ENCODE peak calls at places on chromosome 6, in seven cellular contexts. D, R, H, U, I, W and Y are unnamed samples.

GRCh38 chr6:150667977-150668716 is 68.5 kb downstream of the PLEKHG1 start:
- DNase-seq in D (peak; percentile 81), R (no peak), H (peak; percentile 30), U (peak; percentile 98), I (peak; percentile 29), W (peak; percentile 96), Y (peak; percentile 96)

GRCh38 chr6:4973972-4974885 is 29.6 kb downstream of the RPP40 start:
- DNase-seq in D (peak; percentile 66), R (no peak), H (no peak), U (no peak), I (peak; percentile 60), W (peak; percentile 33), Y (no peak)

GRCh38 chr6:161141173-161141572 is 132.7 kb downstream of the AGPAT4 start:
- DNase-seq in D (peak; percentile 24), R (no peak), H (no peak), U (no peak), I (peak; percentile 50), W (no peak), Y (no peak)

GRCh38 chr6:159969204-159969912 is 476 bp downstream of the IGF2R start:
- DNase-seq in D (peak; percentile 38), R (no peak), H (no peak), U (no peak), I (no peak), W (no peak), Y (peak; percentile 23)

GRCh38 chr6:145783796-145784195 is 30.8 kb downstream of the FBXO30 start:
- DNase-seq in D (no peak), R (no peak), H (no peak), U (no peak), I (no peak), W (no peak), Y (no peak)

GRCh38 chr6:132907915-132908314 is 93.5 kb downstream of the RPS12 start:
- DNase-seq in D (no peak), R (no peak), H (peak; percentile 84), U (no peak), I (no peak), W (no peak), Y (no peak)

GRCh38 chr6:130848945-130849344 is 21.7 kb downstream of the SMLR1 start:
- DNase-seq in D (no peak), R (no peak), H (no peak), U (no peak), I (no peak), W (no peak), Y (no peak)

GRCh38 chr6:19413323-19413722 is 423.8 kb upstream of the ID4 start:
- DNase-seq in D (no peak), R (no peak), H (no peak), U (peak; percentile 58), I (no peak), W (no peak), Y (no peak)

GRCh38 chr6:133392015-133392414 is 150.9 kb downstream of the EYA4 start:
- DNase-seq in D (no peak), R (no peak), H (no peak), U (no peak), I (no peak), W (no peak), Y (no peak)

GRCh38 chr6:122063761-122064160 is 335.7 kb upstream of the HSF2 start:
- DNase-seq in D (no peak), R (no peak), H (no peak), U (no peak), I (no peak), W (no peak), Y (no peak)

GRCh38 chr6:132570221-132570777 is at the start of gene TAAR6:
- DNase-seq in D (no peak), R (no peak), H (no peak), U (no peak), I (no peak), W (no peak), Y (no peak)

GRCh38 chr6:140977425-140977824 is 1155.3 kb upstream of the GJE1 start:
- DNase-seq in D (no peak), R (no peak), H (no peak), U (no peak), I (no peak), W (no peak), Y (no peak)

GRCh38 chr6:1407499-1407990 is 18.2 kb downstream of the FOXF2 start:
- DNase-seq in D (no peak), R (no peak), H (no peak), U (no peak), I (no peak), W (no peak), Y (no peak)

GRCh38 chr6:148818939-148819575 is 72.2 kb downstream of the UST start:
- DNase-seq in D (no peak), R (no peak), H (no peak), U (no peak), I (no peak), W (no peak), Y (no peak)

GRCh38 chr6:155014715-155015300 is 19.7 kb downstream of the TIAM2 start:
- DNase-seq in D (no peak), R (no peak), H (no peak), U (no peak), I (no peak), W (no peak), Y (no peak)

GRCh38 chr6:112205521-112206458 is 48.6 kb downstream of the LAMA4 start:
- DNase-seq in D (no peak), R (no peak), H (peak; percentile 52), U (no peak), I (no peak), W (no peak), Y (no peak)

GRCh38 chr6:39850897-39851296 is 58.7 kb downstream of the DAAM2 start:
- DNase-seq in D (no peak), R (no peak), H (no peak), U (no peak), I (no peak), W (no peak), Y (no peak)

GRCh38 chr6:33416386-33417126 is 1.4 kb downstream of the CUTA start:
- DNase-seq in D (no peak), R (no peak), H (no peak), U (no peak), I (no peak), W (no peak), Y (no peak)

GRCh38 chr6:119355157-119355556 is 5.6 kb upstream of the MAN1A1 start:
- DNase-seq in D (no peak), R (no peak), H (no peak), U (no peak), I (no peak), W (no peak), Y (no peak)

GRCh38 chr6:139150915-139151314 is 16.0 kb downstream of the HECA start:
- DNase-seq in D (no peak), R (no peak), H (no peak), U (no peak), I (no peak), W (no peak), Y (no peak)

GRCh38 chr6:111799576-111800467 is 73.4 kb downstream of the FYN start:
- DNase-seq in D (no peak), R (no peak), H (no peak), U (no peak), I (no peak), W (no peak), Y (no peak)